ENCODE peak calls at places on chromosome 16, in seven cellular contexts. Z is ovary; Y is HFFc6; U is kidney; C is OCI-LY7; T is CD4-positive, alpha-beta T cell; H is right atrium auricular region. G is an unnamed sample.

GRCh38 chr16:85036398-85037049 is 8.9 kb downstream of the KIAA0513 start:
- DNase-seq in Z (no peak), Y (no peak), U (no peak), C (no peak), T (no peak), H (no peak), G (no peak)

GRCh38 chr16:23999663-24000062 is 163.9 kb downstream of the PRKCB start:
- DNase-seq in Z (no peak), Y (no peak), U (no peak), C (no peak), T (no peak), H (no peak), G (no peak)

GRCh38 chr16:74841469-74841868 is 66.8 kb upstream of the FA2H start:
- DNase-seq in Z (no peak), Y (no peak), U (no peak), C (no peak), T (no peak), H (no peak), G (no peak)

GRCh38 chr16:4307215-4308037 is 8.4 kb upstream of the GLIS2 start:
- DNase-seq in Z (peak; percentile 95), Y (peak; percentile 92), U (peak; percentile 99), C (peak; percentile 98), T (peak; percentile 98), H (peak; percentile 96), G (peak; percentile 96)

GRCh38 chr16:20865420-20866126 is 34.6 kb downstream of the DCUN1D3 start:
- DNase-seq in Z (no peak), Y (peak; percentile 68), U (no peak), C (no peak), T (no peak), H (no peak), G (no peak)

GRCh38 chr16:53821957-53822625 is 118.1 kb downstream of the FTO start:
- DNase-seq in Z (no peak), Y (peak; percentile 73), U (no peak), C (no peak), T (no peak), H (no peak), G (no peak)

GRCh38 chr16:9092282-9092962 is 978 bp downstream of the HAPSTR1 start:
- DNase-seq in Z (peak; percentile 62), Y (no peak), U (peak; percentile 88), C (peak; percentile 52), T (peak; percentile 55), H (no peak), G (no peak)

GRCh38 chr16:15855704-15856003 is 1.2 kb downstream of the MYH11 start:
- DNase-seq in Z (no peak), Y (no peak), U (no peak), C (peak; percentile 89), T (no peak), H (no peak), G (no peak)

GRCh38 chr16:12796498-12796897 is 7.2 kb downstream of the CPPED1 start:
- DNase-seq in Z (no peak), Y (peak; percentile 15), U (no peak), C (no peak), T (no peak), H (no peak), G (no peak)

GRCh38 chr16:88836791-88837190 is 20.0 kb downstream of the GALNS start:
- DNase-seq in Z (no peak), Y (no peak), U (no peak), C (no peak), T (no peak), H (no peak), G (no peak)
- TF ChIP-seq CTCF in Z (no peak), Y (no peak), U (no peak), C (no peak), T (no peak), H (no peak), G (no peak)

GRCh38 chr16:82665025-82665424 is 38.3 kb downstream of the CDH13 start:
- DNase-seq in Z (no peak), Y (no peak), U (no peak), C (no peak), T (no peak), H (no peak), G (no peak)
- TF ChIP-seq CTCF in Z (no peak), Y (no peak), U (no peak), C (no peak), T (no peak), H (no peak), G (no peak)

GRCh38 chr16:49588061-49588460 is 214.5 kb downstream of the C16orf78 start:
- DNase-seq in Z (no peak), Y (no peak), U (no peak), C (no peak), T (no peak), H (no peak), G (peak; percentile 57)

GRCh38 chr16:49587511-49587910 is 213.9 kb downstream of the C16orf78 start:
- DNase-seq in Z (no peak), Y (no peak), U (no peak), C (no peak), T (no peak), H (no peak), G (no peak)

GRCh38 chr16:49588729-49589384 is 215.3 kb downstream of the C16orf78 start:
- DNase-seq in Z (no peak), Y (no peak), U (no peak), C (no peak), T (no peak), H (no peak), G (peak; percentile 34)

GRCh38 chr16:49590166-49590871 is 216.7 kb downstream of the C16orf78 start:
- DNase-seq in Z (no peak), Y (no peak), U (no peak), C (no peak), T (no peak), H (peak; percentile 40), G (peak; percentile 71)

DNA sequence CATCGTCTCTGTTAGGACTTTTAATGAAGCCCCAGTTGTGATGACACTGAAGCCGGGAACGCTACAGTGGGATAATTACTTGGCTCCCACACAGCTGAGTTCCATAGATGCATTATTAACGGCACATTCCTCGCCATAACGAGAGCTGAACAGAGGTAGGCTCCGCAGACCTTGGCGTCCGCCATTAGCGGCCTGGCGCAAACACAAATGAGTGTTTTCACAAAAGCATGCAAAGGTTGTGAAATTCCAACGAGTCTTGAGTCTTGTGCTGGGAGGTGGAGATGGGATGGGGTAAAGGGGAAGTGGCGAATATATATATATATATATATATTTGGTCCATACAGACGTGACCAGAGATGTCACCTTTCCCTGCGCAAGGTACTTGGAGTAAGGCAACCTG is 216.1 kb downstream of the C16orf78 start:
- DNase-seq in Z (no peak), Y (no peak), U (no peak), C (no peak), T (no peak), H (peak; percentile 34), G (peak; percentile 57)
- TF ChIP-seq CTCF in Z (no peak), Y (no peak), U (no peak), C (no peak), T (no peak), H (no peak), G (no peak)

GRCh38 chr16:56269824-56270684 is 78.8 kb downstream of the GNAO1 start:
- DNase-seq in Z (no peak), Y (peak; percentile 80), U (no peak), C (no peak), T (no peak), H (peak; percentile 80), G (no peak)
- TF ChIP-seq CTCF in Z (no peak), Y (peak; percentile 58), U (no peak), C (no peak), T (no peak), H (peak; percentile 42), G (peak; percentile 41)

G was measured in osteocyte.